ENCODE peak calls at places on chromosomes 1 and 21, in eight cellular contexts. G, L, U, C, B, J, S and W are unnamed samples.
A peak's percentile ranks its signal among the peaks of the same experiment; 100 is the strongest.

GRCh38 chr1:2624735-2625300 is 8.0 kb downstream of the MMEL1 start:
- DNase-seq in C (no peak), B (no peak), U (no peak), G (no peak), S (no peak), J (no peak), L (no peak), W (no peak)

GRCh38 chr1:96756789-96757188 is 35.2 kb downstream of the PTBP2 start:
- DNase-seq in G (no peak), C (no peak), S (no peak), B (peak; percentile 11), J (peak; percentile 11), L (no peak), U (no peak), W (no peak)

GRCh38 chr1:227892930-227893695 is 54.6 kb downstream of the WNT9A start:
- DNase-seq in J (no peak), B (no peak), G (no peak), C (no peak), L (peak; percentile 40), U (no peak), S (no peak), W (no peak)

GRCh38 chr1:60044881-60045280 is 28.7 kb downstream of the C1orf87 start:
- DNase-seq in S (no peak), U (no peak), J (no peak), G (no peak), B (no peak), C (no peak), L (no peak), W (no peak)

GRCh38 chr21:15063081-15063820 is 1.5 kb downstream of the NRIP1 start:
- DNase-seq in U (peak; percentile 38), C (no peak), S (no peak), G (peak; percentile 18), L (peak; percentile 47), B (no peak), J (peak; percentile 29), W (no peak)

GRCh38 chr1:119531606-119532323 is 24.8 kb downstream of the HSD3B1 start:
- DNase-seq in S (no peak), U (no peak), L (no peak), G (no peak), B (no peak), J (no peak), C (no peak), W (no peak)

GRCh38 chr1:91553196-91553595 is 52.5 kb downstream of the CDC7 start:
- DNase-seq in G (peak; percentile 80), C (no peak), L (peak; percentile 39), B (no peak), S (peak; percentile 26), U (no peak), J (peak; percentile 34), W (no peak)

GRCh38 chr1:214511639-214511998 is 39.8 kb downstream of the PTPN14 start:
- DNase-seq in J (no peak), B (no peak), G (no peak), S (no peak), U (no peak), C (no peak), L (no peak), W (no peak)

GRCh38 chr1:20484526-20485462 is 1.2 kb downstream of the CAMK2N1 start:
- DNase-seq in G (no peak), C (no peak), S (no peak), B (no peak), J (peak; percentile 23), L (peak; percentile 27), U (no peak), W (no peak)

GRCh38 chr1:229781453-229781852 is 155.4 kb downstream of the URB2 start:
- DNase-seq in G (no peak), C (no peak), U (no peak), J (no peak), L (peak; percentile 12), S (no peak), B (no peak), W (no peak)

GRCh38 chr1:225817611-225818061 is 7.7 kb downstream of the EPHX1 start:
- DNase-seq in G (peak; percentile 88), U (no peak), L (peak; percentile 56), C (no peak), S (no peak), J (peak; percentile 98), B (no peak), W (no peak)

GRCh38 chr1:168285419-168285790 is 4.7 kb downstream of the TBX19 start:
- DNase-seq in C (no peak), L (peak; percentile 72), G (no peak), J (peak; percentile 85), B (no peak), S (no peak), U (no peak), W (no peak)

GRCh38 chr1:61472876-61473275 is 252.1 kb downstream of the TM2D1 start:
- DNase-seq in L (no peak), B (no peak), C (no peak), U (no peak), J (peak; percentile 36), G (no peak), S (no peak), W (no peak)